ENCODE peak calls at places on chromosomes 12 and 14, in seven cellular contexts. G is psoas muscle; Y is Right ventricle myocardium superior; X is tibial nerve; U is mucosa of gallbladder; B is transverse colon; D is stimulated activated CD8-positive, alpha-beta memory T cell treated with anti-CD3 and anti-CD28 coated beads, Interleukin-15, amount 100 ng/mL, for 1 hour. R is an unnamed sample.

GRCh38 chr14:89720741-89721315 is 233.7 kb downstream of the EFCAB11 start:
- DNase-seq in G (no peak), Y (peak), X (peak), U (peak), B (peak), D (peak), R (peak)

GRCh38 chr12:107014050-107014449 is 27.1 kb upstream of the MTERF2 start:
- DNase-seq in G (no peak), Y (no peak), X (no peak), U (peak), B (peak), D (no peak), R (no peak)

GRCh38 chr14:86787782-86788181 is 1205.2 kb downstream of the GALC start:
- DNase-seq in G (no peak), Y (no peak), X (no peak), U (no peak), B (no peak), D (no peak), R (no peak)

GRCh38 chr12:51705450-51705849 is 114.4 kb downstream of the SCN8A start:
- DNase-seq in G (no peak), Y (no peak), X (no peak), U (no peak), B (no peak), D (no peak), R (no peak)

GRCh38 chr12:131867891-131868675 is 26.3 kb upstream of the ULK1 start:
- DNase-seq in G (no peak), Y (peak), X (no peak), U (no peak), B (no peak), D (no peak), R (no peak)

GRCh38 chr12:52347546-52348510 is 19.5 kb downstream of the KRT85 start:
- DNase-seq in G (no peak), Y (no peak), X (no peak), U (no peak), B (no peak), D (no peak), R (no peak)

GRCh38 chr14:41718477-41719166 is 111.9 kb downstream of the LRFN5 start:
- DNase-seq in G (no peak), Y (no peak), X (no peak), U (no peak), B (no peak), D (no peak), R (no peak)

GRCh38 chr12:52058631-52059324 is 7.5 kb downstream of the NR4A1 start:
- DNase-seq in G (no peak), Y (no peak), X (no peak), U (no peak), B (peak), D (no peak), R (no peak)

GRCh38 chr12:82474798-82475184 is 116.5 kb downstream of the METTL25 start:
- DNase-seq in G (no peak), Y (no peak), X (no peak), U (no peak), B (no peak), D (no peak), R (no peak)

GRCh38 chr12:81639196-81639595 is 120.0 kb downstream of the PPFIA2 start:
- DNase-seq in G (no peak), Y (no peak), X (no peak), U (no peak), B (no peak), D (no peak), R (no peak)

GRCh38 chr14:22379727-22380126 is 209.3 kb downstream of the DAD1 start:
- DNase-seq in G (no peak), Y (no peak), X (no peak), U (no peak), B (no peak), D (no peak), R (no peak)

GRCh38 chr14:99733551-99734405 is 49.7 kb downstream of the CYP46A1 start:
- DNase-seq in G (peak), Y (peak), X (no peak), U (peak), B (peak), D (no peak), R (no peak)

GRCh38 chr12:62640910-62641448 is 174.4 kb downstream of the MON2 start:
- DNase-seq in G (no peak), Y (no peak), X (no peak), U (no peak), B (no peak), D (no peak), R (peak)

GRCh38 chr12:98743362-98743953 is 98.4 kb downstream of the APAF1 start:
- DNase-seq in G (no peak), Y (no peak), X (no peak), U (no peak), B (no peak), D (no peak), R (no peak)

GRCh38 chr14:75283884-75284563 is 5.4 kb downstream of the FOS start:
- DNase-seq in G (peak), Y (no peak), X (peak), U (no peak), B (peak), D (no peak), R (no peak)

GRCh38 chr12:48818831-48819590 is 715 bp downstream of the CACNB3 start:
- DNase-seq in G (peak), Y (no peak), X (no peak), U (peak), B (peak), D (no peak), R (no peak)

GRCh38 chr12:104177663-104178501 is 37.7 kb upstream of the TXNRD1 start:
- DNase-seq in G (peak), Y (peak), X (peak), U (peak), B (peak), D (no peak), R (peak)

GRCh38 chr12:9648701-9649531 is 20.6 kb upstream of the CLEC2D start:
- DNase-seq in G (no peak), Y (no peak), X (no peak), U (no peak), B (no peak), D (no peak), R (no peak)

GRCh38 chr14:53470351-53471043 is 317.4 kb upstream of the DDHD1 start:
- DNase-seq in G (peak), Y (peak), X (no peak), U (peak), B (no peak), D (no peak), R (no peak)

GRCh38 chr14:64801800-64802199 is 77.9 kb downstream of the SPTB start:
- DNase-seq in G (no peak), Y (no peak), X (no peak), U (no peak), B (no peak), D (no peak), R (no peak)

GRCh38 chr12:124599074-124599999 is 31.9 kb upstream of the NCOR2 start:
- DNase-seq in G (no peak), Y (no peak), X (no peak), U (no peak), B (no peak), D (no peak), R (no peak)

GRCh38 chr14:103881927-103882281 is 34.5 kb upstream of the PPP1R13B start:
- DNase-seq in G (no peak), Y (no peak), X (no peak), U (no peak), B (no peak), D (no peak), R (no peak)

GRCh38 chr14:44586910-44587309 is 79.8 kb upstream of the FSCB start:
- DNase-seq in G (no peak), Y (no peak), X (no peak), U (no peak), B (no peak), D (no peak), R (no peak)

GRCh38 chr14:50864237-50864636 is 7.6 kb upstream of the ABHD12B start:
- DNase-seq in G (no peak), Y (no peak), X (no peak), U (no peak), B (no peak), D (no peak), R (no peak)

GRCh38 chr12:19428261-19428660 is 11.0 kb upstream of the AEBP2 start:
- DNase-seq in G (no peak), Y (no peak), X (no peak), U (no peak), B (no peak), D (no peak), R (no peak)

R was measured in stimulated activated CD4-positive, alpha-beta T cell treated with anti-CD3 and anti-CD28 coated beads, Interleukin-12 subunit alpha, Interleukin-12 subunit beta, amount 100 ng/mL, for 48 hours.